ENCODE peak calls at places on chromosome 15, in nine cellular contexts. One of them, this sample, is unnamed.
A peak's percentile ranks its signal among the peaks of the same experiment; 100 is the strongest.

GRCh38 chr15:54820098-54820497 is 376.6 kb downstream of the RSL24D1 start:
- DNase-seq in stomach: no peak
- DNase-seq in HepG2: no peak
- DNase-seq in H1: no peak
- DNase-seq in upper lobe of left lung: no peak
- DNase-seq in esophagus squamous epithelium: no peak
- DNase-seq in IMR-90: no peak
- DNase-seq in HCT116: no peak
- DNase-seq in A549: no peak
- DNase-seq in this sample: no peak

GRCh38 chr15:33852570-33852969 is 115.7 kb upstream of the CHRM5 start:
- DNase-seq in HepG2: no peak
- DNase-seq in upper lobe of left lung: no peak
- DNase-seq in A549: peak; percentile 18
- DNase-seq in H1: no peak
- DNase-seq in IMR-90: peak; percentile 78
- DNase-seq in esophagus squamous epithelium: no peak
- DNase-seq in stomach: no peak
- DNase-seq in HCT116: no peak
- DNase-seq in this sample: no peak

GRCh38 chr15:41730543-41730942 is 43.7 kb upstream of the MAPKBP1 start:
- DNase-seq in upper lobe of left lung: no peak
- DNase-seq in HCT116: no peak
- DNase-seq in stomach: no peak
- DNase-seq in HepG2: no peak
- DNase-seq in A549: no peak
- DNase-seq in H1: no peak
- DNase-seq in IMR-90: no peak
- DNase-seq in esophagus squamous epithelium: no peak
- DNase-seq in this sample: no peak

GRCh38 chr15:80770356-80770705 is 8.8 kb upstream of the CEMIP start:
- DNase-seq in upper lobe of left lung: no peak
- DNase-seq in stomach: no peak
- DNase-seq in esophagus squamous epithelium: no peak
- DNase-seq in HepG2: no peak
- DNase-seq in H1: no peak
- DNase-seq in IMR-90: no peak
- DNase-seq in HCT116: no peak
- DNase-seq in A549: no peak
- DNase-seq in this sample: no peak

GRCh38 chr15:57762302-57762701 is 55.8 kb downstream of the POLR2M start:
- DNase-seq in HCT116: no peak
- DNase-seq in IMR-90: no peak
- DNase-seq in HepG2: no peak
- DNase-seq in H1: no peak
- DNase-seq in stomach: no peak
- DNase-seq in upper lobe of left lung: no peak
- DNase-seq in esophagus squamous epithelium: no peak
- DNase-seq in A549: no peak
- DNase-seq in this sample: no peak

GRCh38 chr15:72231847-72232461 is 964 bp upstream of the PKM start:
- DNase-seq in HCT116: no peak
- DNase-seq in esophagus squamous epithelium: peak; percentile 7
- DNase-seq in IMR-90: peak; percentile 82
- DNase-seq in stomach: peak; percentile 45
- DNase-seq in upper lobe of left lung: no peak
- DNase-seq in H1: no peak
- DNase-seq in HepG2: peak; percentile 63
- DNase-seq in A549: peak; percentile 84
- DNase-seq in this sample: no peak

GRCh38 chr15:40894689-40895308 is 549 bp downstream of the VPS18 start:
- DNase-seq in stomach: peak; percentile 56
- DNase-seq in HepG2: peak; percentile 86
- DNase-seq in IMR-90: peak; percentile 82
- DNase-seq in upper lobe of left lung: peak; percentile 86
- DNase-seq in esophagus squamous epithelium: no peak
- DNase-seq in HCT116: peak; percentile 60
- DNase-seq in H1: no peak
- DNase-seq in A549: peak; percentile 76
- DNase-seq in this sample: peak; percentile 69

GRCh38 chr15:40702077-40702476 is 7.1 kb downstream of the RAD51 start:
- DNase-seq in H1: no peak
- DNase-seq in upper lobe of left lung: no peak
- DNase-seq in IMR-90: peak; percentile 28
- DNase-seq in HepG2: peak; percentile 4
- DNase-seq in HCT116: no peak
- DNase-seq in stomach: no peak
- DNase-seq in A549: no peak
- DNase-seq in esophagus squamous epithelium: no peak
- DNase-seq in this sample: no peak

GRCh38 chr15:98689431-98689861 is 41.1 kb downstream of the IGF1R start:
- DNase-seq in IMR-90: peak; percentile 54
- DNase-seq in H1: no peak
- DNase-seq in upper lobe of left lung: no peak
- DNase-seq in A549: no peak
- DNase-seq in HepG2: no peak
- DNase-seq in esophagus squamous epithelium: no peak
- DNase-seq in HCT116: no peak
- DNase-seq in stomach: no peak
- DNase-seq in this sample: no peak

GRCh38 chr15:78977091-78977571 is 32.3 kb upstream of the CTSH start:
- DNase-seq in HCT116: no peak
- DNase-seq in upper lobe of left lung: no peak
- DNase-seq in H1: no peak
- DNase-seq in HepG2: no peak
- DNase-seq in A549: no peak
- DNase-seq in IMR-90: no peak
- DNase-seq in stomach: no peak
- DNase-seq in esophagus squamous epithelium: no peak
- DNase-seq in this sample: no peak

GRCh38 chr15:79447060-79447459 is 14.9 kb downstream of the MINAR1 start:
- DNase-seq in IMR-90: no peak
- DNase-seq in HCT116: no peak
- DNase-seq in stomach: no peak
- DNase-seq in upper lobe of left lung: no peak
- DNase-seq in HepG2: no peak
- DNase-seq in A549: no peak
- DNase-seq in H1: no peak
- DNase-seq in esophagus squamous epithelium: no peak
- DNase-seq in this sample: no peak

GRCh38 chr15:48475600-48476395 is 144.6 kb downstream of the DUT start:
- DNase-seq in upper lobe of left lung: no peak
- DNase-seq in IMR-90: no peak
- DNase-seq in H1: no peak
- DNase-seq in stomach: no peak
- DNase-seq in HCT116: no peak
- DNase-seq in A549: no peak
- DNase-seq in esophagus squamous epithelium: no peak
- DNase-seq in HepG2: no peak
- DNase-seq in this sample: no peak

GRCh38 chr15:32774022-32774421 is 56.2 kb downstream of the GREM1 start:
- DNase-seq in upper lobe of left lung: no peak
- DNase-seq in A549: peak; percentile 81
- DNase-seq in HCT116: no peak
- DNase-seq in esophagus squamous epithelium: no peak
- DNase-seq in HepG2: peak; percentile 38
- DNase-seq in H1: no peak
- DNase-seq in IMR-90: peak; percentile 98
- DNase-seq in stomach: no peak
- DNase-seq in this sample: no peak

GRCh38 chr15:89803941-89804800 is 10.5 kb downstream of the ANPEP start:
- DNase-seq in A549: no peak
- DNase-seq in stomach: no peak
- DNase-seq in esophagus squamous epithelium: no peak
- DNase-seq in HepG2: no peak
- DNase-seq in upper lobe of left lung: no peak
- DNase-seq in HCT116: no peak
- DNase-seq in IMR-90: no peak
- DNase-seq in H1: no peak
- DNase-seq in this sample: no peak
- TF ChIP-seq POLR2A in A549: no peak
- TF ChIP-seq POLR2A in stomach: no peak
- TF ChIP-seq POLR2A in esophagus squamous epithelium: no peak
- TF ChIP-seq POLR2A in HepG2: no peak
- TF ChIP-seq POLR2A in upper lobe of left lung: no peak
- TF ChIP-seq POLR2A in HCT116: no peak
- TF ChIP-seq POLR2A in IMR-90: no peak
- TF ChIP-seq POLR2A in H1: no peak
- TF ChIP-seq POLR2A in this sample: peak; percentile 36

GRCh38 chr15:22974745-22975144 is 5.4 kb downstream of the CYFIP1 start:
- DNase-seq in A549: no peak
- DNase-seq in esophagus squamous epithelium: no peak
- DNase-seq in upper lobe of left lung: no peak
- DNase-seq in stomach: no peak
- DNase-seq in H1: no peak
- DNase-seq in HCT116: no peak
- DNase-seq in IMR-90: no peak
- DNase-seq in HepG2: no peak
- DNase-seq in this sample: no peak
- H3K4me1 ChIP-seq in A549: peaks cover 5% of the 10 kb centered on the region
- H3K4me1 ChIP-seq in esophagus squamous epithelium: peaks cover 33% of the 10 kb centered on the region
- H3K4me1 ChIP-seq in upper lobe of left lung: peaks cover 13% of the 10 kb centered on the region
- H3K4me1 ChIP-seq in stomach: peaks cover 40% of the 10 kb centered on the region
- H3K4me1 ChIP-seq in H1: peaks cover 3% of the 10 kb centered on the region
- H3K4me1 ChIP-seq in HCT116: peaks cover 9% of the 10 kb centered on the region
- H3K4me1 ChIP-seq in IMR-90: peaks cover 2% of the 10 kb centered on the region
- H3K4me1 ChIP-seq in HepG2: peaks cover 60% of the 10 kb centered on the region
- H3K4me1 ChIP-seq in this sample: no peaks in the 10 kb centered on the region

GRCh38 chr15:75639191-75639708 is 774 bp downstream of the IMP3 start:
- DNase-seq in upper lobe of left lung: no peak
- DNase-seq in HCT116: no peak
- DNase-seq in IMR-90: no peak
- DNase-seq in esophagus squamous epithelium: no peak
- DNase-seq in stomach: no peak
- DNase-seq in H1: no peak
- DNase-seq in HepG2: no peak
- DNase-seq in A549: no peak
- DNase-seq in this sample: no peak

GRCh38 chr15:75639709-75640482 is at the start of gene IMP3:
- DNase-seq in esophagus squamous epithelium: peak; percentile 79
- DNase-seq in upper lobe of left lung: peak; percentile 97
- DNase-seq in IMR-90: peak; percentile 95
- DNase-seq in HCT116: peak; percentile 95
- DNase-seq in HepG2: peak; percentile 97
- DNase-seq in stomach: peak; percentile 96
- DNase-seq in A549: peak; percentile 99
- DNase-seq in H1: peak; percentile 89
- DNase-seq in this sample: peak; percentile 95

GRCh38 chr15:75636026-75636425 is 4.0 kb downstream of the IMP3 start:
- DNase-seq in esophagus squamous epithelium: no peak
- DNase-seq in HepG2: no peak
- DNase-seq in IMR-90: no peak
- DNase-seq in upper lobe of left lung: no peak
- DNase-seq in H1: no peak
- DNase-seq in HCT116: no peak
- DNase-seq in stomach: no peak
- DNase-seq in A549: no peak
- DNase-seq in this sample: no peak

GRCh38 chr15:75640483-75641175 is 605 bp upstream of the IMP3 start:
- DNase-seq in stomach: no peak
- DNase-seq in esophagus squamous epithelium: no peak
- DNase-seq in upper lobe of left lung: peak; percentile 86
- DNase-seq in IMR-90: peak; percentile 45
- DNase-seq in H1: no peak
- DNase-seq in HCT116: peak; percentile 54
- DNase-seq in HepG2: peak; percentile 61
- DNase-seq in A549: peak; percentile 78
- DNase-seq in this sample: no peak

DNA sequence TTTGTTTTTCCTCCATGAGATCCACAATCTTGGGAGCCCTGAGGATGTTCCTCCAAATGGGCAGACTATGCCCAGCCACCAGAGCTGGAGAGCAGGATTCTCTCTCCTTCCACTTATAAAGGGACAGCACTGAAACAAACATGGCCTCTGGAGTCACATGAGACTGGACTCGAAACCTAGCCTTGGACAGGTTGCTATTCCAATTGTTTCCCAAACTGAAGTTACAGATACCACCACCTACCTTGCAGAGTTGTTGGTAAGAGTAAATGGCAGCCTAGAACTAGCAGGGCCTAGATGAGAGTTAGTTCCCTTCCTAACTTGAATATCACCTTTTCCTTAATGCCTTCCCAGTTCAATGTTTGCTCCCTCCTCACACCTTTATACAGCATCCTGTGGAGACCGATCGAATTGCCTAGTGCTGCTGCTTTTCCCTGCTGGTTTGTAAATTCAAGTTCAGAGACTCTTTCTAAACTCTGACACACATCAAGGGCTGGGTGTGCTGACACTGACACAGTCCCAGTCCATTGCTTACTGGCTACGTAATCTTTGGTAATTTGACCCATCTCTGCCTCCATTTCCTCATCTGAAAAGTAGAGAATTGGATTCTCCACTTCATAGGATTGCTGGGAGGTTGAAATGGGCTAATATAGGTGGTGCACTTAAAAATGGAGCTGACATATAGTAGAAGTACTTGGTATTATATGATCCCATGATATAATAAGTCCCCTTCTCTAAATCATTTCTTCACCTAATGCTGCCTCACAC is 2.6 kb downstream of the IMP3 start:
- DNase-seq in HCT116: no peak
- DNase-seq in H1: no peak
- DNase-seq in stomach: no peak
- DNase-seq in IMR-90: no peak
- DNase-seq in A549: no peak
- DNase-seq in HepG2: no peak
- DNase-seq in upper lobe of left lung: no peak
- DNase-seq in esophagus squamous epithelium: no peak
- DNase-seq in this sample: no peak
- H3K4me3 ChIP-seq in HCT116: no peak overlapping the region
- H3K4me3 ChIP-seq in H1: peak overlapping the region; percentile 82
- H3K4me3 ChIP-seq in stomach: peak overlapping the region; percentile 72
- H3K4me3 ChIP-seq in IMR-90: no peak overlapping the region
- H3K4me3 ChIP-seq in A549: peak overlapping the region; percentile 67
- H3K4me3 ChIP-seq in HepG2: peak overlapping the region; percentile 87
- H3K4me3 ChIP-seq in upper lobe of left lung: peak overlapping the region; percentile 97
- H3K4me3 ChIP-seq in esophagus squamous epithelium: no peak overlapping the region
- H3K4me3 ChIP-seq in this sample: no peak overlapping the region

DNA sequence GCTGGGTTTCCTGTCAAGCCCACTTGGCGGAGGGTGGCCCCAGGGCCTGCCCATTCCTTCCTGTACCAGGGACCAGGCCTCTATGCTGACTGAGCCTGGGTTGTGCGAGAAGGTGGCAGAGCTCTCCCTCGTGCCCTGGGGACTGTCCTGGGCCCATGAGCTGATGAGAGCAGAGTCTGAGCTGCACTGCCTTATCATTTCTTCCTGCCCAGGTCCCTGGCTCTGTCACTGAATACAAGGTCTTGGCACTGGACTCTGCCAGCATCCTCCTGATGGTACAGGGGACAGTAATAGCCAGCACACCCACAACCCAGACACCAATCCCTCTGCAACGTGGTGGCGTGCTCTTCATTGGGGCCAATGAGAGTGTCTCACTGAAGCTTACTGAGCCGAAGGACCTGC is 7.5 kb downstream of the MPI start:
- DNase-seq in upper lobe of left lung: no peak
- DNase-seq in H1: no peak
- DNase-seq in esophagus squamous epithelium: no peak
- DNase-seq in HCT116: no peak
- DNase-seq in IMR-90: no peak
- DNase-seq in A549: no peak
- DNase-seq in HepG2: no peak
- DNase-seq in stomach: no peak
- DNase-seq in this sample: no peak
- TF ChIP-seq POLR2A in upper lobe of left lung: no peak
- TF ChIP-seq POLR2A in H1: peak; percentile 40
- TF ChIP-seq POLR2A in esophagus squamous epithelium: no peak
- TF ChIP-seq POLR2A in HCT116: no peak
- TF ChIP-seq POLR2A in IMR-90: no peak
- TF ChIP-seq POLR2A in A549: no peak
- TF ChIP-seq POLR2A in HepG2: no peak
- TF ChIP-seq POLR2A in stomach: no peak
- TF ChIP-seq POLR2A in this sample: no peak

GRCh38 chr15:38017721-38018120 is 83.3 kb downstream of the TMCO5A start:
- DNase-seq in esophagus squamous epithelium: no peak
- DNase-seq in HepG2: no peak
- DNase-seq in HCT116: no peak
- DNase-seq in stomach: no peak
- DNase-seq in H1: no peak
- DNase-seq in upper lobe of left lung: no peak
- DNase-seq in A549: no peak
- DNase-seq in IMR-90: no peak
- DNase-seq in this sample: no peak
- H3K4me1 ChIP-seq in esophagus squamous epithelium: no peaks in the 10 kb centered on the region
- H3K4me1 ChIP-seq in HepG2: no peaks in the 10 kb centered on the region
- H3K4me1 ChIP-seq in HCT116: peaks cover 5% of the 10 kb centered on the region
- H3K4me1 ChIP-seq in stomach: no peaks in the 10 kb centered on the region
- H3K4me1 ChIP-seq in H1: no peaks in the 10 kb centered on the region
- H3K4me1 ChIP-seq in upper lobe of left lung: no peaks in the 10 kb centered on the region
- H3K4me1 ChIP-seq in A549: no peaks in the 10 kb centered on the region
- H3K4me1 ChIP-seq in IMR-90: no peaks in the 10 kb centered on the region
- H3K4me1 ChIP-seq in this sample: no peaks in the 10 kb centered on the region